ENCODE peak calls at places on chromosomes 12 and 14, in seven cellular contexts. H is AG09319, P is progenitor cell of endocrine pancreas, K is GM10248, X is epithelial cell of esophagus, D is astrocyte of the cerebellum, A is spleen. R is an unnamed sample.

GRCh38 chr12:461425-461824 is 1.7 kb downstream of the B4GALNT3 start:
- DNase-seq in H (no peak), P (no peak), K (no peak), X (no peak), D (no peak), A (no peak), R (no peak)

GRCh38 chr12:28290262-28290661 is 100.0 kb downstream of the CCDC91 start:
- DNase-seq in H (no peak), P (no peak), K (no peak), X (no peak), D (no peak), A (no peak), R (no peak)

GRCh38 chr12:11812558-11813421 is 163.3 kb downstream of the ETV6 start:
- DNase-seq in H (no peak), P (peak; percentile 35), K (peak; percentile 59), X (peak; percentile 22), D (peak; percentile 49), A (peak; percentile 83), R (peak; percentile 57)

GRCh38 chr12:16030729-16031128 is 119.6 kb downstream of the DERA start:
- DNase-seq in H (no peak), P (no peak), K (no peak), X (no peak), D (no peak), A (no peak), R (no peak)

GRCh38 chr12:57240069-57240921 is 10.7 kb downstream of the STAC3 start:
- DNase-seq in H (no peak), P (no peak), K (peak; percentile 59), X (peak; percentile 77), D (no peak), A (peak; percentile 89), R (peak; percentile 69)

GRCh38 chr12:22625671-22626251 is 790 bp downstream of the ETNK1 start:
- DNase-seq in H (no peak), P (peak; percentile 37), K (peak; percentile 43), X (peak; percentile 55), D (no peak), A (no peak), R (peak; percentile 40)

GRCh38 chr14:105389976-105390848 is 8.1 kb upstream of the TEX22 start:
- DNase-seq in H (no peak), P (no peak), K (no peak), X (no peak), D (no peak), A (no peak), R (no peak)

GRCh38 chr14:94043111-94043755 is 17.1 kb downstream of the OTUB2 start:
- DNase-seq in H (no peak), P (no peak), K (no peak), X (no peak), D (no peak), A (peak; percentile 66), R (no peak)

GRCh38 chr12:129605666-129606065 is 298.2 kb downstream of the TMEM132D start:
- DNase-seq in H (no peak), P (no peak), K (no peak), X (no peak), D (peak; percentile 75), A (no peak), R (no peak)

GRCh38 chr14:67495827-67496226 is 7.3 kb upstream of the TMEM229B start:
- DNase-seq in H (no peak), P (no peak), K (no peak), X (no peak), D (no peak), A (no peak), R (no peak)

GRCh38 chr14:93266127-93266526 is 59.1 kb downstream of the UBR7 start:
- DNase-seq in H (no peak), P (no peak), K (no peak), X (no peak), D (no peak), A (no peak), R (no peak)

GRCh38 chr14:51657762-51658161 is 6.1 kb downstream of the FRMD6 start:
- DNase-seq in H (no peak), P (no peak), K (no peak), X (peak; percentile 53), D (no peak), A (no peak), R (no peak)

GRCh38 chr12:76024102-76024781 is 7.3 kb downstream of the PHLDA1 start:
- DNase-seq in H (no peak), P (no peak), K (no peak), X (no peak), D (no peak), A (no peak), R (no peak)

GRCh38 chr14:66330916-66331315 is 155.3 kb upstream of the CCDC196 start:
- DNase-seq in H (no peak), P (no peak), K (no peak), X (peak; percentile 5), D (no peak), A (no peak), R (no peak)

GRCh38 chr12:76250256-76250655 is 98.0 kb downstream of the BBS10 start:
- DNase-seq in H (no peak), P (no peak), K (no peak), X (peak; percentile 41), D (no peak), A (no peak), R (no peak)

GRCh38 chr12:52521175-52521574 is 981 bp upstream of the KRT5 start:
- DNase-seq in H (no peak), P (peak; percentile 5), K (no peak), X (peak; percentile 98), D (no peak), A (no peak), R (no peak)

GRCh38 chr12:4421590-4422031 is 24.0 kb downstream of the FGF6 start:
- DNase-seq in H (no peak), P (no peak), K (peak; percentile 72), X (peak; percentile 59), D (peak; percentile 34), A (no peak), R (peak; percentile 76)

GRCh38 chr12:56158926-56159461 is 835 bp downstream of the MYL6 start:
- DNase-seq in H (peak; percentile 76), P (no peak), K (peak; percentile 38), X (peak; percentile 80), D (peak; percentile 18), A (peak; percentile 86), R (no peak)

GRCh38 chr12:132603240-132604107 is 6.9 kb downstream of the LRCOL1 start:
- DNase-seq in H (no peak), P (no peak), K (no peak), X (no peak), D (no peak), A (no peak), R (no peak)

GRCh38 chr14:67270354-67270753 is 29.1 kb downstream of the PALS1 start:
- DNase-seq in H (no peak), P (no peak), K (no peak), X (no peak), D (no peak), A (no peak), R (no peak)

GRCh38 chr12:52867636-52868035 is 18.8 kb upstream of the KRT78 start:
- DNase-seq in H (no peak), P (no peak), K (no peak), X (peak; percentile 96), D (no peak), A (no peak), R (no peak)

GRCh38 chr12:101826766-101827368 is 3.9 kb downstream of the GNPTAB start:
- DNase-seq in H (no peak), P (no peak), K (no peak), X (no peak), D (no peak), A (no peak), R (no peak)

GRCh38 chr12:101819467-101819866 is 11.3 kb downstream of the GNPTAB start:
- DNase-seq in H (no peak), P (no peak), K (peak; percentile 49), X (peak; percentile 18), D (no peak), A (no peak), R (peak; percentile 52)

GRCh38 chr12:101824831-101825230 is 5.9 kb downstream of the GNPTAB start:
- DNase-seq in H (no peak), P (no peak), K (no peak), X (no peak), D (no peak), A (no peak), R (no peak)

GRCh38 chr12:101823039-101823438 is 7.7 kb downstream of the GNPTAB start:
- DNase-seq in H (no peak), P (no peak), K (no peak), X (no peak), D (no peak), A (peak; percentile 58), R (no peak)

GRCh38 chr12:101823891-101824290 is 6.9 kb downstream of the GNPTAB start:
- DNase-seq in H (no peak), P (no peak), K (peak; percentile 60), X (peak; percentile 26), D (no peak), A (no peak), R (peak; percentile 69)
- TF ChIP-seq CTCF in H (no peak), P (peak; percentile 25), K (peak; percentile 3), X (peak; percentile 36), D (no peak), A (no peak), R (peak; percentile 3)

DNA sequence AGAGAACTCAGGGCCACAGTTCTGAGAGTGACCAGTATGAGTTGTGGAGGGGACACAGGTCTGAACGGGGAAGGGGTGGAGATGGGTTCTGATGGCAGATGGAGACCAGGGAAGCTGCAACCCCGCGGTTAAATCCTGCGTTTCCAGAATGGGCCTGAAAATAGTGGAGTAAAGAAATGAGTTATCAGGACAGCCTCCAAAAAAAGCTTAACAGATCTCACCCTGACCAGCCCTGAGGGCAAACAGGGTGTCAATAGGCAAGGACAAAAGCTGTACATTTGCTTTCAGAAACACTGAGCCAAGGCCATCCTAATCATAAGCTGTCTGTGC is 555 bp upstream of the RTN1 start:
- DNase-seq in H (no peak), P (no peak), K (no peak), X (no peak), D (no peak), A (no peak), R (no peak)
- TF ChIP-seq CTCF in H (no peak), P (no peak), K (no peak), X (no peak), D (no peak), A (no peak), R (no peak)

GRCh38 chr14:21852061-21852664 is 178.5 kb upstream of the OR4E1 start:
- DNase-seq in H (no peak), P (peak; percentile 37), K (peak; percentile 26), X (peak; percentile 54), D (no peak), A (peak; percentile 81), R (peak; percentile 20)
- TF ChIP-seq CTCF in H (peak; percentile 50), P (peak; percentile 85), K (peak; percentile 86), X (peak; percentile 82), D (peak; percentile 93), A (no peak), R (peak; percentile 68)

GRCh38 chr14:103714063-103714724 is 1.1 kb downstream of the XRCC3 start:
- DNase-seq in H (no peak), P (no peak), K (no peak), X (no peak), D (no peak), A (no peak), R (no peak)

GRCh38 chr14:103712633-103713247 is 2.5 kb downstream of the XRCC3 start:
- DNase-seq in H (no peak), P (no peak), K (no peak), X (peak; percentile 32), D (no peak), A (no peak), R (no peak)

GRCh38 chr14:103715052-103716000 is at the start of the genes XRCC3 and ZFYVE21:
- DNase-seq in H (peak; percentile 98), P (peak; percentile 100), K (peak; percentile 100), X (peak; percentile 100), D (peak; percentile 98), A (peak; percentile 99), R (peak; percentile 100)

GRCh38 chr14:103711516-103712431 is 3.5 kb downstream of the XRCC3 start:
- DNase-seq in H (no peak), P (no peak), K (no peak), X (peak; percentile 84), D (no peak), A (peak; percentile 92), R (no peak)

GRCh38 chr14:103713304-103714062 is 1.8 kb downstream of the XRCC3 start:
- DNase-seq in H (no peak), P (no peak), K (no peak), X (peak; percentile 28), D (no peak), A (no peak), R (no peak)
- TF ChIP-seq CTCF in H (no peak), P (no peak), K (no peak), X (no peak), D (no peak), A (no peak), R (no peak)

R was measured in GM13976.